ENCODE peak calls at places on chromosomes 5 and 9, in four cellular contexts. O is GM12878, U is HepG2, Y is K562. T is an unnamed sample.

GRCh38 chr5:95870105-95870672 is 47.7 kb upstream of the GLRX start:
- DNase-seq in O (peak), U (peak), Y (no peak), T (no peak)

GRCh38 chr9:133050781-133051180 is 11.0 kb upstream of the CEL start:
- DNase-seq in O (no peak), U (no peak), Y (no peak), T (no peak)

GRCh38 chr9:38036359-38037084 is 32.5 kb downstream of the SHB start:
- DNase-seq in O (no peak), U (no peak), Y (peak), T (no peak)

GRCh38 chr5:172816887-172817418 is 17.1 kb upstream of the ERGIC1 start:
- DNase-seq in O (no peak), U (no peak), Y (peak), T (no peak)

GRCh38 chr5:156149203-156149602 is 177.8 kb upstream of the SGCD start:
- DNase-seq in O (no peak), U (no peak), Y (no peak), T (no peak)

GRCh38 chr5:157485340-157485739 is 25.3 kb downstream of the NIPAL4 start:
- DNase-seq in O (no peak), U (peak), Y (no peak), T (no peak)

GRCh38 chr5:34923694-34924461 is 5.5 kb upstream of the DNAJC21 start:
- DNase-seq in O (no peak), U (no peak), Y (peak), T (no peak)

GRCh38 chr5:103205991-103206700 is 52.4 kb upstream of the MACIR start:
- DNase-seq in O (no peak), U (no peak), Y (no peak), T (no peak)

GRCh38 chr5:150473673-150474358 is 24.3 kb upstream of the RPS14 start:
- DNase-seq in O (no peak), U (peak), Y (no peak), T (peak)

GRCh38 chr5:141001854-141002666 is 35.8 kb downstream of the PCDHAC2 start:
- DNase-seq in O (no peak), U (no peak), Y (no peak), T (peak)

GRCh38 chr5:126543660-126544059 is 51.4 kb downstream of the ALDH7A1 start:
- DNase-seq in O (no peak), U (peak), Y (no peak), T (no peak)

DNA sequence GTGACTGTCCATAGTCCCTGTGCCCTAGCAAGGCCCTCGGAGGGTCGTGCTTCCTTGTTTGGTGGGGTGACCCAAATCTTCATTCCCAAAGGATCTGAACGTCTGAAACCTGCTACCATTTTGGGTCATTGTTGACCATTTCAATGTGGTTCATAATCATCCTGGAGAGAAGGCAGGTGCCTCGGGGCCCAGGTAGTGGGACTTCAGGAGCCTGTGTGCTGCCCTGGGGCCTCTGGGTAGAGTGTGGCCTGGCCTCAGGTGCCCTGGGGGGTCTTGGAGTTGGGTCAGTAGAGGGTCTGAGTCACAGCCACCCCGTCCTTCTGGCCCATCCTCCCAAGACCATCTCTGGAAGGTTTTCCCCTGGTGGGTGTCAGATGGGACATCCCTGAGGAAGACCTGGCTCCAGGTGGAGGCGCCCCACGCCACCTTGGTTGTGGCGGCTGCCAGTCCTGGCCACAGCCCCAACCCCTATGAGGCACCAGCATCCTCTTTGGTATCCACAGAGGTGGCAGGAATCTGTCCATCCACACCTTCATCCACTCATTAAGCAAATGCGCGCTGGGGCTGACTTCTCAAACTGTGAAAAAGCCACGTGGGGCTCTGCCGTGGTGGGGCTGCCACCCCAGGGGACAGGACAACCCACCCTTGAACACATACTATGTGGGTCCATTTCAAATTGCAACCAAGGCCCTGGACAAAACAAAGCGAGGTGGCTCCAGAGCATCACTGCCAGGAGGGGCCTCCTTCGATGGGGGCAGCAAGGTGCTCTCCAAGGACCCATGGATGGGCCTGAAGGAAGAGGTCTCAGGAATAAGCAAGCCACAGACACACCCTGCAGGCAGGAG is 41.6 kb upstream of the FCN1 start:
- DNase-seq in O (no peak), U (no peak), Y (no peak), T (peak)
- TF ChIP-seq CBFB in O (no peak), U (no peak), Y (no peak), T (no peak)

DNA sequence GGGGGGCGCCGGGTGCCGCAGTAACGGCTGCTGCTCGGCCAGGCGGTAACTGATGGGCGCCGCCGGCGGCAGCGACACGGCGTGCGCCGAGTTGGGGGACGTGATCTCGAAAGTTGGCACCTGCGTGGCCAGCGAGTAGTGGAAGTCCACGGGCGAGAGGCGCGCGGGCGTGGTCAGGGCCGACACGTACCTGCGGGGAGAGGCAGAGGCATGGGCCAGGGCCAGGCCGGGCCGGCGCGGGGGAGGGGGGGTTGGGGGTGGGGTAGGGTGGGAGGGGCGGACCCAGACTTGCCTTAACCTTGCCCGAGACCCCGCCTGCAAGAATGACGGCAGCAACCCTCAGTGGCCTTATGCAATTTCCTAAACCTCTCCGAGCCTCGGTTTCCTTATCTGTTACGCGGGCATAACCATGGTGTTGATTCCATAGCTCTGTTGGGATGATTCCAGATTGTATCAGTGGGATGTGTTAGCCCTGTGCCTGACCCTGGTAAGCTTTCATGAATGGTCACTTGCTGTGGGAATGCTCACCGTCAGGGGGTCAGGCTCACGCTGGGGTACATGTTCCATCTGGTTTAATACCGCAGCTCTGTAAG is 53.0 kb downstream of the PSD2 start:
- DNase-seq in O (no peak), U (no peak), Y (peak), T (no peak)
- TF ChIP-seq SP1 in O (no peak), U (no peak), Y (no peak), T (no peak)

DNA sequence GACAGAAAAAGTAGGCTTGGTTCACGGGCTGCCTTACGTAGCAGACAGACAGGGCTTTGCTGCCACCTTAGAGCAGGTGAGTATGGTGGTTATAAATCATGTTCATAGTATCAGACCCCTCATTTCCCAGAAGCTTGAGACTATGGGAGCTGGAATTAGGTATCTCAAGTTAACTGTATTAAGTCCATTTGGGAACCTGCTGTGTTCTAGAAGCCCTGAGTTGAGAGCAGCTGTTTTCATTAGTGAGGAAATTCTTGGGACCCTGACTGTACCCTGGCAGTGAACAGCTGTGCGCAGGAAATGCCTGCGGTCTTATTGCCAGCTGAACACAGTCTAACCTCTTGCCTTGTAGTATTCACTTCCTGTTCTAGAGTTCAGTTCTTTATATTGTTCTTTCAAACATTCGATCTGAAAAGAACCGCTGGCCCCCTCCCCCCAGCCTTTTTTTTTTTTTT is 29.8 kb downstream of the UGCG start:
- DNase-seq in O (peak), U (no peak), Y (no peak), T (no peak)
- TF ChIP-seq CBFB in O (peak), U (no peak), Y (no peak), T (no peak)

GRCh38 chr9:4081948-4082347 is 217.9 kb downstream of the GLIS3 start:
- DNase-seq in O (no peak), U (no peak), Y (no peak), T (no peak)
- TF ChIP-seq SP1 in O (no peak), U (no peak), Y (no peak), T (no peak)

T was measured in WTC11.